ENCODE peak calls at places on chromosomes 5 and 9, in eight cellular contexts. A is stomach, X is H9, Q is heart left ventricle, F is psoas muscle, O is Peyer's patch, L is A549, V is neural progenitor cell. E is an unnamed sample.

GRCh38 chr5:141135030-141135717 is at the start of gene PCDHB5:
- DNase-seq in A (no peak), X (peak), Q (no peak), F (no peak), O (no peak), L (peak), V (peak), E (no peak)

GRCh38 chr5:140246378-140247122 is 56.4 kb downstream of the PFDN1 start:
- DNase-seq in A (no peak), X (no peak), Q (peak), F (peak), O (no peak), L (no peak), V (no peak), E (no peak)

GRCh38 chr5:3835817-3836216 is 240.2 kb downstream of the IRX1 start:
- DNase-seq in A (no peak), X (no peak), Q (no peak), F (no peak), O (no peak), L (no peak), V (no peak), E (no peak)

GRCh38 chr9:134897584-134898170 is 17.1 kb downstream of the FCN2 start:
- DNase-seq in A (no peak), X (no peak), Q (no peak), F (no peak), O (no peak), L (no peak), V (no peak), E (no peak)

GRCh38 chr5:177336112-177336511 is 15.4 kb downstream of the LMAN2 start:
- DNase-seq in A (no peak), X (peak), Q (no peak), F (no peak), O (peak), L (peak), V (peak), E (no peak)

GRCh38 chr5:6720561-6720921 is 7.3 kb downstream of the TENT4A start:
- DNase-seq in A (no peak), X (no peak), Q (no peak), F (no peak), O (no peak), L (no peak), V (no peak), E (no peak)

GRCh38 chr5:107217721-107218130 is 453.0 kb downstream of the EFNA5 start:
- DNase-seq in A (no peak), X (no peak), Q (peak), F (peak), O (no peak), L (no peak), V (no peak), E (no peak)

GRCh38 chr9:116416421-116416820 is 262.8 kb downstream of the PAPPA start:
- DNase-seq in A (no peak), X (no peak), Q (no peak), F (no peak), O (no peak), L (no peak), V (no peak), E (no peak)

GRCh38 chr5:64149268-64149667 is 16.4 kb upstream of the RNF180 start:
- DNase-seq in A (no peak), X (no peak), Q (no peak), F (no peak), O (no peak), L (no peak), V (no peak), E (no peak)

GRCh38 chr5:7392401-7393024 is 3.4 kb upstream of the ADCY2 start:
- DNase-seq in A (no peak), X (peak), Q (no peak), F (no peak), O (peak), L (peak), V (peak), E (no peak)

GRCh38 chr5:170749911-170750431 is 33.6 kb upstream of the GABRP start:
- DNase-seq in A (peak), X (peak), Q (no peak), F (no peak), O (no peak), L (no peak), V (no peak), E (no peak)

GRCh38 chr5:56735845-56736641 is 79.3 kb upstream of the MAP3K1 start:
- DNase-seq in A (no peak), X (no peak), Q (no peak), F (no peak), O (no peak), L (no peak), V (no peak), E (no peak)

GRCh38 chr9:119086590-119086989 is 282.6 kb downstream of the BRINP1 start:
- DNase-seq in A (no peak), X (peak), Q (no peak), F (no peak), O (no peak), L (no peak), V (no peak), E (no peak)

GRCh38 chr9:73038613-73039012 is 85.8 kb upstream of the ALDH1A1 start:
- DNase-seq in A (peak), X (peak), Q (no peak), F (peak), O (peak), L (peak), V (no peak), E (no peak)

GRCh38 chr5:181188700-181189362 is 16.2 kb downstream of the TRIM7 start:
- DNase-seq in A (peak), X (peak), Q (peak), F (peak), O (peak), L (peak), V (peak), E (peak)

GRCh38 chr9:21160178-21160577 is 6.3 kb downstream of the IFNA21 start:
- DNase-seq in A (no peak), X (no peak), Q (no peak), F (no peak), O (no peak), L (no peak), V (peak), E (peak)

GRCh38 chr9:108130896-108131295 is 641.3 kb upstream of the KLF4 start:
- DNase-seq in A (peak), X (no peak), Q (no peak), F (no peak), O (no peak), L (no peak), V (no peak), E (no peak)

GRCh38 chr5:107812570-107813141 is 141.9 kb upstream of the EFNA5 start:
- DNase-seq in A (no peak), X (no peak), Q (peak), F (no peak), O (no peak), L (no peak), V (no peak), E (no peak)

GRCh38 chr5:126446498-126447224 is 23.5 kb downstream of the GRAMD2B start:
- DNase-seq in A (no peak), X (no peak), Q (no peak), F (no peak), O (no peak), L (peak), V (no peak), E (no peak)

GRCh38 chr9:96051423-96051822 is 175.9 kb downstream of the ERCC6L2 start:
- DNase-seq in A (no peak), X (no peak), Q (no peak), F (no peak), O (no peak), L (no peak), V (no peak), E (no peak)

GRCh38 chr5:13378073-13378472 is 566.4 kb downstream of the DNAH5 start:
- DNase-seq in A (no peak), X (no peak), Q (no peak), F (no peak), O (no peak), L (no peak), V (no peak), E (no peak)

GRCh38 chr9:79028101-79028500 is 543.7 kb upstream of the TLE4 start:
- DNase-seq in A (no peak), X (no peak), Q (no peak), F (no peak), O (no peak), L (peak), V (no peak), E (no peak)

GRCh38 chr5:76367623-76368366 is 35.3 kb upstream of the IQGAP2 start:
- DNase-seq in A (no peak), X (no peak), Q (no peak), F (no peak), O (no peak), L (peak), V (peak), E (no peak)

GRCh38 chr5:16902846-16903245 is 33.2 kb downstream of the MYO10 start:
- DNase-seq in A (peak), X (no peak), Q (no peak), F (peak), O (no peak), L (no peak), V (no peak), E (no peak)

GRCh38 chr9:38208206-38208901 is 139.3 kb upstream of the SHB start:
- DNase-seq in A (no peak), X (no peak), Q (no peak), F (no peak), O (no peak), L (no peak), V (peak), E (no peak)

GRCh38 chr5:148939676-148940075 is 113.3 kb downstream of the ADRB2 start:
- DNase-seq in A (no peak), X (no peak), Q (no peak), F (no peak), O (no peak), L (peak), V (no peak), E (no peak)

GRCh38 chr5:111502976-111503375 is 9.4 kb downstream of the STARD4 start:
- DNase-seq in A (no peak), X (no peak), Q (no peak), F (no peak), O (no peak), L (no peak), V (no peak), E (no peak)

GRCh38 chr5:18881615-18882014 is 1106.4 kb downstream of the CDH18 start:
- DNase-seq in A (no peak), X (no peak), Q (no peak), F (no peak), O (no peak), L (no peak), V (no peak), E (no peak)

GRCh38 chr5:181223041-181223728 is at the start of gene TRIM41:
- DNase-seq in A (peak), X (peak), Q (peak), F (peak), O (peak), L (peak), V (peak), E (peak)

GRCh38 chr5:79971156-79971555 is 19.9 kb downstream of the MTX3 start:
- DNase-seq in A (no peak), X (no peak), Q (no peak), F (no peak), O (no peak), L (no peak), V (no peak), E (no peak)

GRCh38 chr9:27940535-27940934 is 367.3 kb upstream of the C9orf72 start:
- DNase-seq in A (no peak), X (no peak), Q (no peak), F (no peak), O (no peak), L (no peak), V (no peak), E (no peak)

DNA sequence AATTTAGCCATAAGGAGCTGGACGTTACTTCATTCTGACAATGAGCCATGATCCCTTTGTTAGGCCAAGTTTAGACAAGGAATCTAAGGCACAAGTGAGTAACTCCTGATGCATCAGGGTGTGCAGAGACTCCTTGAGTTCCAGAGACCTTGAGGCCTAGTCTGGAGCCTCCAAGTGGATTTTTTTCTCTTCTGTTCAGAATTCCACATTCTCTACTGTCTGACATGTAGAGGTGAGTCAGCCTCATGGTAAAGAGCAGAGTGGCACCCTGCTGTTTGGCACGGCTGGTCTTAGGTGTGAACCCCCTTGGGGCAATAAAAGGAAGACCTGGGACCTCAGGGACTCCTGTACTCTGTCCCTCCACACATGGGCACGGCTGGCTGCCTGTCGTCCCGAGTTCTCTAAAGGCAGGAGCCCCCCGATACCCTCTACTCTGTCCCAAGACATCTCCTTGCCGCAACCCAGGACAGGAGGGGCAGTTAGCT is 22.0 kb upstream of the TGFBI start:
- DNase-seq in A (no peak), X (no peak), Q (no peak), F (peak), O (no peak), L (peak), V (no peak), E (no peak)
- TF ChIP-seq CTCF in A (no peak), X (no peak), Q (no peak), F (no peak), O (no peak), L (no peak), V (no peak), E (no peak)

GRCh38 chr5:40991981-40992559 is 79.1 kb downstream of the MROH2B start:
- DNase-seq in A (no peak), X (no peak), Q (no peak), F (no peak), O (no peak), L (no peak), V (no peak), E (no peak)
- H3K27ac ChIP-seq in A (no peak), X (no peak), Q (peak), F (peak), O (peak), L (no peak), V (no peak), E (no peak)

DNA sequence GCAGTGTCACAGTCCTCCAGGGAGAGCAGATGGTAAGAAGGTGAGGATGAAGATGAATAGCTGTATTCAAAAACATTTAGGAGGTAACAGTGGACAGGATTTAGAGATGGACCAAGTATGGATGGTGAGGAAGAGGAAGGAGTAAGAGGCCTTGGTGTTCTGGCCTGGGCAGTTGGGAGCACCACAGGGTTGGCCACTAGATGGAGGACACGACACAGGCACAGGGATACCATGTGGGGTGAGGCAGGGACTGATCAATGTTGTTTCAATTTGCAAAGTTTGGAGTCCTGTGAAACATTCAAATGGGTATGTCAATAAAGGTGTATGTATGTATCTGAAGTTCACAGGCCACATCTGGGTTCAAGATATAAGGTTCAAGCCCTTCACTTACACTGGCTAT is 141.1 kb upstream of the RASEF start:
- DNase-seq in A (no peak), X (no peak), Q (no peak), F (no peak), O (no peak), L (no peak), V (no peak), E (no peak)
- TF ChIP-seq CTCF in A (no peak), X (peak), Q (peak), F (peak), O (no peak), L (peak), V (peak), E (no peak)

DNA sequence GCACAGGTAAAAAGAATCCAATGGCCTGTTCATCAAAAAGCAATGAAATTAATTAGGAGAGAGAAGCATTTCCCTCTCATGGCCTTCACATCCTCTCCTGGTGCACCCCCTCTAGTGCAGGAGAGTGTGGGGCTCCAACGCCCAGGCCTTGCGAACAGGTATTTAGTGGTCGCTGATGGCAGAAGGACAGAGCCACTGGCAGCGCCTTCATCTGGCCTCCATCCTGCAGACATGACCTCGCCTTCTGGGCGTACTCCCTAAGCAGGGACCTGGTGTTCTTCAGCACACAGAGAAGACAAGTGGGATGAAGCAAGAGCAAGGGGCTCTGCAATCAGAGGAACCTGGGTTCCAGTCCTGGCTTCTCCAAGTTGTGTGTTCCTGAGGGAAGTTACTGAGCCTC is 77.5 kb downstream of the SEMA4D start:
- DNase-seq in A (no peak), X (no peak), Q (no peak), F (peak), O (no peak), L (no peak), V (no peak), E (no peak)
- H3K27ac ChIP-seq in A (no peak), X (no peak), Q (no peak), F (no peak), O (no peak), L (no peak), V (no peak), E (peak)

GRCh38 chr5:44862808-44863207 is 54.1 kb downstream of the MRPS30 start:
- DNase-seq in A (no peak), X (no peak), Q (no peak), F (no peak), O (no peak), L (peak), V (no peak), E (no peak)
- TF ChIP-seq CTCF in A (no peak), X (peak), Q (peak), F (no peak), O (no peak), L (peak), V (peak), E (no peak)

DNA sequence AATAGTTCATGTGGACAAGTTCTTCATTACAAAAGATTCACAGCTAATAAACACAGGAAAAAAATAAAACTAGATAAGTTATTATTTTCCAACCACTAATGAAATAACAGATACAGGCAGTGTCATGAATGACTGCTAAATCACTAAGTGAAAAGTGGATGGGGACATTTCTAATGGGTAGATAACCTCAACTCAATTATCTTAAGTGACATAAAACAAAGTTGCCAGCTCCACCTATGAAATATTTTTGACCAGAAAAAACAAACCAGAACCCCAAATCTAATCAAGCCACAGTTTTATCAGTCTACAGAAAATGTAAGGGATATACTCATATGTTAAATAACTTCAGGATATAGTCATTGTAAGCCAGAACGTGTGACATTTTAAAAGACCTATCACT is 74.4 kb downstream of the AGTPBP1 start:
- DNase-seq in A (no peak), X (no peak), Q (no peak), F (no peak), O (no peak), L (no peak), V (no peak), E (no peak)
- H3K27ac ChIP-seq in A (no peak), X (no peak), Q (no peak), F (no peak), O (no peak), L (no peak), V (no peak), E (no peak)

GRCh38 chr9:127918201-127919107 is 1.6 kb upstream of the ST6GALNAC4 start:
- DNase-seq in A (no peak), X (peak), Q (no peak), F (no peak), O (no peak), L (peak), V (peak), E (no peak)
- TF ChIP-seq CTCF in A (no peak), X (peak), Q (no peak), F (no peak), O (no peak), L (no peak), V (peak), E (no peak)

DNA sequence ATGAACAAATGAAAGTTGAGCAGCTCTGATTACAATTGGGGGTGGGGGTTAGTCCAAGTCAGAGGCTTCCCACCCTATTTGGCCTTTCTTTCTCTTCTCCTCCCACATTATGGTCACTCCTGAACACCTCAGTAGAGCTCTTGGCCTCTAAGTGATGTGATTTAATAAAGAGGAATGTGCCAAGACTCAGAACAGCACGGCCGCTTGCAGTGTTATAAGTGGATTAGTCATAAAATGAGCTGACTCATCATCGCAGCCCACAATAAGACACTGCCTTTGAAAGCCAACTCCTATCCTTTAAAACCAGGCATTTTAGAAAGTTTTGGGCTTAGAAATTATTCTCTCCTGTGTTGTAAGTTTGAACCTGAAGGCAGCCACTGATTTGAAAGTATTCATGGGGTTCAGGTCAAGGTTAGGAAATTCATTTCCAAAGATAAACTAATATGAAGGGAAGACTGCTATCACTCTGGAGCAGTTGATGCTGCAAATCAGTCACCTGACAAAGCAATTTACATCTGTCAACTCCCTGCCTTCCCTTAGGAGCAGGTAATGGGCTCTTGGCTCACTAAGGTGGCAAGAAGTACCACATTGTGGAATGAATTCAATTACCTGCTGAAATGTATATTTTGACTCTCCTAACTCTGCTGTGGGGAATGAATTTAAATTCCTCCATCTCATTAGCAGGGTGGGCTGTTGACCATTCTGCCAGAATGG is 283.6 kb upstream of the NMUR2 start:
- DNase-seq in A (no peak), X (no peak), Q (no peak), F (peak), O (no peak), L (peak), V (no peak), E (no peak)
- H3K27ac ChIP-seq in A (no peak), X (no peak), Q (no peak), F (no peak), O (no peak), L (no peak), V (no peak), E (no peak)